ENCODE peak calls at places on chromosome 17, in four cellular contexts. M is K562, K is HepG2, I is GM12878. R is an unnamed sample.

GRCh38 chr17:48738424-48738802 is 9.9 kb upstream of the HOXB13 start:
- DNase-seq in M (no peak), I (no peak), K (no peak), R (peak; percentile 22)

GRCh38 chr17:79835953-79836951 is 3.0 kb downstream of the CBX4 start:
- DNase-seq in I (no peak), K (no peak), M (peak; percentile 47), R (peak; percentile 97)

GRCh38 chr17:7541074-7541621 is 7.7 kb upstream of the TNFSF12 start:
- DNase-seq in M (no peak), K (no peak), I (no peak), R (no peak)

GRCh38 chr17:44751806-44752205 is 7.0 kb upstream of the ADAM11 start:
- DNase-seq in M (no peak), I (no peak), K (no peak), R (no peak)

GRCh38 chr17:45123930-45124796 is 8.2 kb downstream of the PLCD3 start:
- DNase-seq in M (peak; percentile 82), K (peak; percentile 86), I (no peak), R (no peak)

GRCh38 chr17:55577011-55577586 is 65.8 kb upstream of the SMIM36 start:
- DNase-seq in M (no peak), K (no peak), I (peak; percentile 35), R (no peak)

GRCh38 chr17:14856156-14856555 is 409.0 kb downstream of the PMP22 start:
- DNase-seq in I (no peak), K (no peak), M (no peak), R (no peak)

GRCh38 chr17:81336296-81336929 is 41.3 kb upstream of the SLC38A10 start:
- DNase-seq in M (no peak), I (no peak), K (no peak), R (no peak)

GRCh38 chr17:67165201-67165600 is 79.8 kb downstream of the HELZ start:
- DNase-seq in K (no peak), M (no peak), I (no peak), R (no peak)

GRCh38 chr17:58643147-58643546 is 48.7 kb downstream of the TEX14 start:
- DNase-seq in M (no peak), I (no peak), K (no peak), R (no peak)

GRCh38 chr17:28547623-28548416 is 4.6 kb downstream of the UNC119 start:
- DNase-seq in I (peak; percentile 73), M (peak; percentile 76), K (peak; percentile 60), R (peak; percentile 93)

DNA sequence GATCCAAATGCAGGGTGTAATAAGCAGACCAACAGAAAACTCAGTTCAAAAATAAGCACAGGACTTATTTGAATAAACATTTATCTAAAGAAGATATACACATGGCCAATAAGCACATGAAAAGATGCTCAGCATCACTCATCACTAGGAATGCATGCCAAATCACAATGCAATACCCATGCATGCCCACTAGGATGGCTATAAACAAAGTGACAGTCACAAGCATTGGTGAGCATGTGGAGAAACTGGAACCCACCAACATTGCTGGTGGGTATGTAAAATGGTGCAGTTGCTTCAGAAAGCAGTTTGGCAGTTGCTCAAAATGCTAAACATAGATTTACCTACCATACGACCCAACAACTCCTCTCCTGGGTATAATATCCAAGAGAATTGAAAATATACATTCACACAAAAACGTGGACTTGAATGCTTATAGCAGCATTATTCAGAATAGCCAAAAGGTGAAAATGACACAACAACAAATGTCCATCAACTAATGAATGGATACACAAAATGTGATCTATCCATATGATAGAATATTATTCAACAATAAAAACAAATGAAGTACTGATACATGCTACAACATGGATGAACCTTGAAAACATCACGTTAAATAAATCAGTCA is 20.1 kb downstream of the UBE2O start:
- DNase-seq in K (peak; percentile 41), I (no peak), M (no peak), R (no peak)
- TF ChIP-seq SP1 in K (no peak), I (no peak), M (no peak), R (no peak)

GRCh38 chr17:74742978-74743545 is 5.4 kb upstream of the NHERF1 start:
- DNase-seq in M (no peak), I (no peak), K (no peak), R (no peak)

GRCh38 chr17:74740641-74741387 is 3.8 kb downstream of the RAB37 start:
- DNase-seq in I (no peak), M (no peak), K (no peak), R (no peak)

GRCh38 chr17:74743755-74744154 is 4.7 kb upstream of the NHERF1 start:
- DNase-seq in M (no peak), K (no peak), I (no peak), R (no peak)

GRCh38 chr17:74744349-74744713 is 4.1 kb upstream of the NHERF1 start:
- DNase-seq in I (no peak), M (no peak), K (no peak), R (no peak)

GRCh38 chr17:74742153-74742515 is 5.1 kb downstream of the RAB37 start:
- DNase-seq in M (no peak), K (no peak), I (peak; percentile 69), R (no peak)
- TF ChIP-seq ESRRA in M (no peak), K (no peak), I (no peak), R (no peak)

GRCh38 chr17:9907883-9908648 is 3.0 kb upstream of the RCVRN start:
- DNase-seq in I (no peak), K (no peak), M (no peak), R (no peak)
- TF ChIP-seq SP1 in I (no peak), K (no peak), M (no peak), R (no peak)

GRCh38 chr17:31308935-31309334 is 4.9 kb downstream of the EVI2B start:
- DNase-seq in I (no peak), M (no peak), K (no peak), R (no peak)
- TF ChIP-seq ESRRA in I (no peak), M (no peak), K (no peak), R (no peak)

GRCh38 chr17:62965649-62966425 is at the start of gene TANC2:
- DNase-seq in M (peak; percentile 94), I (peak; percentile 3), K (peak; percentile 27), R (peak; percentile 74)

GRCh38 chr17:62966426-62967110 is 533 bp downstream of the TANC2 start:
- DNase-seq in I (no peak), M (no peak), K (no peak), R (peak; percentile 44)

GRCh38 chr17:62964506-62964905 is 1.5 kb upstream of the TANC2 start:
- DNase-seq in I (no peak), M (no peak), K (no peak), R (no peak)

GRCh38 chr17:62965149-62965648 is 836 bp upstream of the TANC2 start:
- DNase-seq in M (no peak), K (no peak), I (no peak), R (no peak)

DNA sequence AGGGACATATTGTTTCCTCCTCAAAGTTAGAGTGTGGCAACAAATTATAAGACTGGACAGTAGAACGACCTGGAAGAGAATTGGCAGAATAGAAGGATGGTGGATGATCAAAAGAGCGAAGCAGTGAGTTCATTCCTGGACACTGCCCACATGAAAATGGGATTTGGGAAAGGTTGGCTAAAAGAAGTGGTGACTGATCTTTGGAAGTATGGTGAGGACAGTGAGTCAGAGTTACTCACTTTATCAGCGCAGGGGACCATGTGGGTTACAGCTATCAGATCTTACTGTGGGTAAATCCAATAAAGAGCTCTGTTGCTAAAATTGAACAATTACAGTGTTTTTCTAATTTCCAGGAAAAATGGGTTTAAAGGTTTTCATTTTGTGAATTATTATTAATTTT is 2.7 kb upstream of the TANC2 start:
- DNase-seq in M (no peak), K (no peak), I (no peak), R (no peak)
- TF ChIP-seq SP1 in M (no peak), K (no peak), I (no peak), R (no peak)

DNA sequence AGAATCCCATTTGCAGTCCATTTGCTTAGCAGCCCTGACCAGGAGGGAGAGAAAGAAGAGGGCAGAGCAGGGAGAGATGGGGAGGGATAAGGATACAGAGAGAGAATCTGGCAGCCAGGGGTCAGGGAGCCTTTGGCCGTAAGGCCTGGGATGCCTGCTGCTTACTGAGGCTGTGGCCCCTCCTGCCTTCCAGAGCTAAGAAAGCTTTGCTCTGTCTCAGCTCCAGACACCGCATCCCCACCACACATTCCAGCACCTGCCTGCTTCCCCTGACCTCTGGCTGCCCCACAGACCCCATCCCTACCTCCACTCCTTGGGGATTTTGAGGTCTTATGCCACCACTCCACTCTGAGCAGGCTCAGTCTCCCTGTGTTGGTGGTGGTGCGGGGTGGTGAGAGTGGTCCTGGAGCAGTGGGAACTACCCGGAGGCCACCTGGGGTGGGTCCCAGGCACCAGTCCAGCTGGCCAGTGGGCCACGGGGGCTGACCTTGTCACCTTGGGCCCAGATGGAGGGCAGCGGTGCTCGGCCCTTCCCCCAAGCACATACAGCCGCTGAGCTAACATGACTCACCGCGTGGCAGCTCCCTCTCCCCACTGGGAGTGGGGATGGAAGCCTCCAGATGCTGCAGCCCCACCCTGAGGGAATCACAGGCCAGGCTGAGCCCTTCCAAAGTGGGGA is 58.3 kb downstream of the RAI1 start:
- DNase-seq in M (peak; percentile 81), K (no peak), I (no peak), R (no peak)
- TF ChIP-seq ESRRA in M (peak; percentile 64), K (peak; percentile 88), I (no peak), R (no peak)

DNA sequence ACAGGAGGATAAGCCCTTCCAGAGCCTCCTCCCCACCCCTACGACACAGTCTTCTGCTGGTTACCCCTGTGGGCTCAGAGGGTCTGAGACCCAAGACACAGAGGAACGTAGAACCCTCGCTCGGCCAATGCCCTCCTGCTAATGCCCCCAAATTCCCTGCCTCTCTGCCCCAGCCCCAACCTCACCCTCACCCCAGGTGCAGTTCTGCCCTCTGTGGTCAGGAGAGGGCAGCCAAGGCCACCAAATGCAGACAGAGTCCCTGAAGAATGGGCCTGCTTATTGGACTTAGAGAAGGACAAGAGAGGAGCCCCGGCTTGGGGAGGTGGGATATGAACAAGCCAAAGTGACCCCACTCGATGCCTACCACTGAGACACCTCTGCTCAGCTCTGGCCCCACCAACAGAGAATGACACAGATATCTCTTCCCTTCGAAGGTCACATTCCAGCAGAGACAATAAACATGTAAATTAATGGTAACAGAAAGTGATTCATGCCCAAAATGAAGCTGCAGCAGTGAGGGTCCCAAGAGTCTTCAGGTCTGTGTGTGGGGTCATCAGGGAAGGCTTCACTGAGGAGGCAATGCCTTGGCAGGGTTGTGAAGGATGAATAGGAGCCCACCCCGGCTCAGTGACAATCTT is 80.9 kb upstream of the CCL1 start:
- DNase-seq in K (peak; percentile 9), M (peak; percentile 24), I (no peak), R (peak; percentile 56)
- TF ChIP-seq SP1 in K (no peak), M (no peak), I (no peak), R (no peak)

GRCh38 chr17:41667280-41668008 is 21.2 kb upstream of the EIF1 start:
- DNase-seq in I (no peak), K (no peak), M (peak; percentile 39), R (no peak)
- TF ChIP-seq ESRRA in I (no peak), K (no peak), M (no peak), R (no peak)

DNA sequence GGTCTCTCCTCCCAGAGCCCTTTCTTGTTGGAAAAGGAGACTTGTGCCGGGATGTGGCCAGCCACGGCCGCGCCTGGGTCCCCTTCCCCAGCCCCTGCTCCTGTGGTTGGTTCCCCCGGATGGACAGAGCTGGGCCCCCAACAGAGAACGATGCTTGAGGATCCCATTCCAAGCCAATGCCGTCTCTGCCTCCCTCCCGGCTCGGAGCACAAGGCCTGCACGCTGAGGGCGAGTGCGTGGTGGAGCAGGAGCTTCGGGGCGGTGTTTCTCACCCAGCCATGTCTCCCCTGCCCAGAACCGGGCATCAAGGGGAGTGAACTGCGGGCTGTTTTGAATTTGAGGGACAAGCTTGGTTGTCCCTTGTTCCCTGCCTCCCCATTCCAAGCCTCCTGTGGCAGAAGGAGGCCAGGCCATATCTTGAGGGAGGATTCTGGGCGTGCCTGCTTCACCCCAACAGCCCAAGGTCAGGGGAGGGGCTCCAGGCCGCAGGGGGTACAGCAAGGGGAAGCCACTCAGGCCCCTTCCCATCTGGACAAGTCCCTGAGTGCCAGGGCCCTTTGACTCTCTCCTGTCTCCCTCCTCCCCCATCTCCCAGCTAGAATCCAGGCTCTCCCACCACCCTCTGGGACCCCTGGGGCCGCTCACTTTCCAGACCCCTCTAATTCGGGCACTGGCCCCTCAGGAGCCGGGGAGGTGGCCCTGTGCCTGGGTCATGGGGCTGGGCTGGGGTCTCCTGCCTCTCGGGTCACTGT is 43.6 kb downstream of the SOCS3 start:
- DNase-seq in M (peak; percentile 63), I (no peak), K (no peak), R (peak; percentile 33)
- TF ChIP-seq SP1 in M (no peak), I (no peak), K (no peak), R (peak; percentile 30)